ENCODE peak calls at places on chromosomes 7 and 10, in five cellular contexts. X is mesendoderm, J is neural progenitor cell, C is neuronal stem cell, G is fibroblast of lung. M is an unnamed sample.

GRCh38 chr7:87552351-87552750 is 48.3 kb downstream of the ABCB1 start:
- DNase-seq in X (no peak), J (no peak), C (no peak), G (no peak), M (no peak)

GRCh38 chr10:21340341-21340740 is 185.1 kb downstream of the SKIDA1 start:
- DNase-seq in X (no peak), J (no peak), C (no peak), G (peak; percentile 42), M (no peak)

GRCh38 chr7:136275794-136276193 is 298.6 kb upstream of the MTPN start:
- DNase-seq in X (no peak), J (peak; percentile 10), C (no peak), G (no peak), M (no peak)

GRCh38 chr10:77195101-77195500 is 442.5 kb downstream of the KCNMA1 start:
- DNase-seq in X (peak; percentile 85), J (no peak), C (no peak), G (peak; percentile 71), M (no peak)

GRCh38 chr10:48523212-48523819 is 81.6 kb downstream of the ARHGAP22 start:
- DNase-seq in X (peak; percentile 83), J (peak; percentile 65), C (peak; percentile 14), G (peak; percentile 97), M (no peak)

GRCh38 chr10:70142555-70142954 is 3.9 kb downstream of the TYSND1 start:
- DNase-seq in X (no peak), J (no peak), C (no peak), G (no peak), M (no peak)

GRCh38 chr10:104332243-104333036 is 5.8 kb downstream of the ITPRIP start:
- DNase-seq in X (peak; percentile 80), J (no peak), C (no peak), G (peak; percentile 32), M (no peak)

GRCh38 chr7:88455696-88456095 is 149.0 kb upstream of the STEAP4 start:
- DNase-seq in X (peak; percentile 7), J (no peak), C (no peak), G (no peak), M (no peak)

DNA sequence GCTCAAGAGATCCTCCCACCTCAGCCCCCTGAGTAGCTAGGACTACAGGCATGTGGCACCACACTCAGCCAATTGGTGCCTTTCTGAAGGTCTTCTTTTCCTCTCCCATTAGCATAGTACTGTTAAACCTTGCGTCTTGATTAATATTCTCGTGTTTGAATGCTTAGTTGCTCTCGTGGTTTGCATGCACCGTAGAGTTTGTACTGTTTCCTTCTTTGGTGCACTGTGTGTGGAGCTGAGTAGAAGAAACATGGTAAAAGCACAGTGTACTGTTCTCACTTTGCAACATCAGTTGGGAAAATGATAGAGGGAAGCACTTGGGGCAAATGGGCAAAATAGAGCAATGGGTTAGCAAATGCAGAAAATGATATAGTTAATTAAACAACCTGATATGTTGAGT is 27.6 kb upstream of the RPA3 start:
- DNase-seq in X (no peak), J (no peak), C (no peak), G (no peak), M (no peak)
- H3K9ac ChIP-seq in X (no peak overlapping the region), J (no peak overlapping the region), C (no peak overlapping the region), G (no peak overlapping the region), M (no peak overlapping the region)

GRCh38 chr10:105956550-105956949 is 1208.0 kb downstream of the SORCS1 start:
- DNase-seq in X (no peak), J (no peak), C (no peak), G (no peak), M (no peak)
- H3K9ac ChIP-seq in X (no peak overlapping the region), J (no peak overlapping the region), C (no peak overlapping the region), G (no peak overlapping the region), M (no peak overlapping the region)

GRCh38 chr7:115889669-115889984 is 140.9 kb downstream of the TFEC start:
- DNase-seq in X (no peak), J (no peak), C (no peak), G (no peak), M (no peak)

GRCh38 chr7:115883629-115884028 is 146.9 kb downstream of the TFEC start:
- DNase-seq in X (no peak), J (no peak), C (no peak), G (no peak), M (no peak)

GRCh38 chr7:115888981-115889668 is 141.4 kb downstream of the TFEC start:
- DNase-seq in X (no peak), J (no peak), C (no peak), G (no peak), M (no peak)
- H3K9ac ChIP-seq in X (no peak overlapping the region), J (no peak overlapping the region), C (no peak overlapping the region), G (no peak overlapping the region), M (no peak overlapping the region)

GRCh38 chr10:3812141-3812540 is 27.1 kb upstream of the KLF6 start:
- DNase-seq in X (no peak), J (no peak), C (no peak), G (no peak), M (no peak)
- H3K9ac ChIP-seq in X (no peak overlapping the region), J (no peak overlapping the region), C (no peak overlapping the region), G (no peak overlapping the region), M (no peak overlapping the region)

M was measured in NT2/D1.